ENCODE peak calls at places on chromosome 11, in eight cellular contexts. One of them, this sample, is unnamed.

GRCh38 chr11:123430736-123431356 is 777 bp downstream of the GRAMD1B start:
- DNase-seq in upper lobe of right lung: peak; percentile 89
- DNase-seq in naive B cell: peak; percentile 7
- DNase-seq in CD4-positive, alpha-beta T cell: peak; percentile 40
- DNase-seq in right cardiac atrium: peak; percentile 87
- DNase-seq in HuH-7.5: no peak
- DNase-seq in Jurkat, Clone E6-1: no peak
- DNase-seq in NCI-H2227 treated with DMSO at 0.1 percent for 48 hours: no peak
- DNase-seq in this sample: peak; percentile 60

GRCh38 chr11:109486129-109486528 is 64.1 kb downstream of the C11orf87 start:
- DNase-seq in upper lobe of right lung: no peak
- DNase-seq in naive B cell: no peak
- DNase-seq in CD4-positive, alpha-beta T cell: no peak
- DNase-seq in right cardiac atrium: no peak
- DNase-seq in HuH-7.5: no peak
- DNase-seq in Jurkat, Clone E6-1: no peak
- DNase-seq in NCI-H2227 treated with DMSO at 0.1 percent for 48 hours: no peak
- DNase-seq in this sample: no peak

GRCh38 chr11:469684-470667 is 19.9 kb downstream of the PTDSS2 start:
- DNase-seq in upper lobe of right lung: peak; percentile 79
- DNase-seq in naive B cell: no peak
- DNase-seq in CD4-positive, alpha-beta T cell: no peak
- DNase-seq in right cardiac atrium: peak; percentile 87
- DNase-seq in HuH-7.5: peak; percentile 70
- DNase-seq in Jurkat, Clone E6-1: no peak
- DNase-seq in NCI-H2227 treated with DMSO at 0.1 percent for 48 hours: peak; percentile 72
- DNase-seq in this sample: peak; percentile 90

GRCh38 chr11:57349491-57350274 is 11.5 kb downstream of the P2RX3 start:
- DNase-seq in upper lobe of right lung: peak; percentile 85
- DNase-seq in naive B cell: peak; percentile 36
- DNase-seq in CD4-positive, alpha-beta T cell: peak; percentile 38
- DNase-seq in right cardiac atrium: peak; percentile 88
- DNase-seq in HuH-7.5: peak; percentile 64
- DNase-seq in Jurkat, Clone E6-1: no peak
- DNase-seq in NCI-H2227 treated with DMSO at 0.1 percent for 48 hours: no peak
- DNase-seq in this sample: peak; percentile 41

GRCh38 chr11:57463596-57464342 is 3.4 kb downstream of the RTN4RL2 start:
- DNase-seq in upper lobe of right lung: no peak
- DNase-seq in naive B cell: no peak
- DNase-seq in CD4-positive, alpha-beta T cell: no peak
- DNase-seq in right cardiac atrium: no peak
- DNase-seq in HuH-7.5: no peak
- DNase-seq in Jurkat, Clone E6-1: no peak
- DNase-seq in NCI-H2227 treated with DMSO at 0.1 percent for 48 hours: peak; percentile 11
- DNase-seq in this sample: no peak

GRCh38 chr11:67053896-67054850 is 2.5 kb upstream of the RHOD start:
- DNase-seq in upper lobe of right lung: peak; percentile 75
- DNase-seq in naive B cell: peak; percentile 9
- DNase-seq in CD4-positive, alpha-beta T cell: peak; percentile 11
- DNase-seq in right cardiac atrium: peak; percentile 75
- DNase-seq in HuH-7.5: peak; percentile 100
- DNase-seq in Jurkat, Clone E6-1: no peak
- DNase-seq in NCI-H2227 treated with DMSO at 0.1 percent for 48 hours: peak; percentile 32
- DNase-seq in this sample: peak; percentile 57

GRCh38 chr11:66327171-66328035 is 8.8 kb downstream of the RIN1 start:
- DNase-seq in upper lobe of right lung: no peak
- DNase-seq in naive B cell: no peak
- DNase-seq in CD4-positive, alpha-beta T cell: no peak
- DNase-seq in right cardiac atrium: peak; percentile 29
- DNase-seq in HuH-7.5: no peak
- DNase-seq in Jurkat, Clone E6-1: no peak
- DNase-seq in NCI-H2227 treated with DMSO at 0.1 percent for 48 hours: no peak
- DNase-seq in this sample: no peak

GRCh38 chr11:46392421-46393230 is 1.1 kb upstream of the CHRM4 start:
- DNase-seq in upper lobe of right lung: peak; percentile 93
- DNase-seq in naive B cell: peak; percentile 73
- DNase-seq in CD4-positive, alpha-beta T cell: peak; percentile 59
- DNase-seq in right cardiac atrium: peak; percentile 95
- DNase-seq in HuH-7.5: peak; percentile 97
- DNase-seq in Jurkat, Clone E6-1: no peak
- DNase-seq in NCI-H2227 treated with DMSO at 0.1 percent for 48 hours: peak; percentile 75
- DNase-seq in this sample: peak; percentile 71

GRCh38 chr11:46736146-46736545 is 17.1 kb downstream of the F2 start:
- DNase-seq in upper lobe of right lung: no peak
- DNase-seq in naive B cell: no peak
- DNase-seq in CD4-positive, alpha-beta T cell: no peak
- DNase-seq in right cardiac atrium: no peak
- DNase-seq in HuH-7.5: no peak
- DNase-seq in Jurkat, Clone E6-1: no peak
- DNase-seq in NCI-H2227 treated with DMSO at 0.1 percent for 48 hours: no peak
- DNase-seq in this sample: no peak

GRCh38 chr11:113764522-113764921 is 9.0 kb downstream of the ZW10 start:
- DNase-seq in upper lobe of right lung: no peak
- DNase-seq in naive B cell: no peak
- DNase-seq in CD4-positive, alpha-beta T cell: no peak
- DNase-seq in right cardiac atrium: no peak
- DNase-seq in HuH-7.5: no peak
- DNase-seq in Jurkat, Clone E6-1: peak; percentile 28
- DNase-seq in NCI-H2227 treated with DMSO at 0.1 percent for 48 hours: no peak
- DNase-seq in this sample: no peak

GRCh38 chr11:9716275-9717039 is 52.6 kb downstream of the SWAP70 start:
- DNase-seq in upper lobe of right lung: no peak
- DNase-seq in naive B cell: peak; percentile 51
- DNase-seq in CD4-positive, alpha-beta T cell: no peak
- DNase-seq in right cardiac atrium: no peak
- DNase-seq in HuH-7.5: no peak
- DNase-seq in Jurkat, Clone E6-1: no peak
- DNase-seq in NCI-H2227 treated with DMSO at 0.1 percent for 48 hours: no peak
- DNase-seq in this sample: peak; percentile 97

GRCh38 chr11:12900496-12900895 is 108.6 kb upstream of the RASSF10 start:
- DNase-seq in upper lobe of right lung: no peak
- DNase-seq in naive B cell: no peak
- DNase-seq in CD4-positive, alpha-beta T cell: no peak
- DNase-seq in right cardiac atrium: no peak
- DNase-seq in HuH-7.5: no peak
- DNase-seq in Jurkat, Clone E6-1: no peak
- DNase-seq in NCI-H2227 treated with DMSO at 0.1 percent for 48 hours: no peak
- DNase-seq in this sample: peak; percentile 50

GRCh38 chr11:57116654-57117053 is 65.1 kb upstream of the LRRC55 start:
- DNase-seq in upper lobe of right lung: no peak
- DNase-seq in naive B cell: no peak
- DNase-seq in CD4-positive, alpha-beta T cell: no peak
- DNase-seq in right cardiac atrium: peak; percentile 68
- DNase-seq in HuH-7.5: peak; percentile 53
- DNase-seq in Jurkat, Clone E6-1: peak; percentile 45
- DNase-seq in NCI-H2227 treated with DMSO at 0.1 percent for 48 hours: no peak
- DNase-seq in this sample: peak; percentile 57

GRCh38 chr11:95991101-95991500 is 67.2 kb upstream of the MTMR2 start:
- DNase-seq in upper lobe of right lung: no peak
- DNase-seq in naive B cell: no peak
- DNase-seq in CD4-positive, alpha-beta T cell: no peak
- DNase-seq in right cardiac atrium: no peak
- DNase-seq in HuH-7.5: no peak
- DNase-seq in Jurkat, Clone E6-1: no peak
- DNase-seq in NCI-H2227 treated with DMSO at 0.1 percent for 48 hours: no peak
- DNase-seq in this sample: no peak

GRCh38 chr11:28730336-28730735 is 622.1 kb downstream of the METTL15 start:
- DNase-seq in upper lobe of right lung: no peak
- DNase-seq in naive B cell: no peak
- DNase-seq in CD4-positive, alpha-beta T cell: no peak
- DNase-seq in right cardiac atrium: no peak
- DNase-seq in HuH-7.5: no peak
- DNase-seq in Jurkat, Clone E6-1: no peak
- DNase-seq in NCI-H2227 treated with DMSO at 0.1 percent for 48 hours: no peak
- DNase-seq in this sample: no peak

GRCh38 chr11:65853249-65853979 is 4.6 kb downstream of the CFL1 start:
- DNase-seq in upper lobe of right lung: peak; percentile 34
- DNase-seq in naive B cell: no peak
- DNase-seq in CD4-positive, alpha-beta T cell: no peak
- DNase-seq in right cardiac atrium: peak; percentile 34
- DNase-seq in HuH-7.5: no peak
- DNase-seq in Jurkat, Clone E6-1: no peak
- DNase-seq in NCI-H2227 treated with DMSO at 0.1 percent for 48 hours: no peak
- DNase-seq in this sample: no peak

GRCh38 chr11:43021466-43021865 is 290.3 kb upstream of the API5 start:
- DNase-seq in upper lobe of right lung: no peak
- DNase-seq in naive B cell: no peak
- DNase-seq in CD4-positive, alpha-beta T cell: no peak
- DNase-seq in right cardiac atrium: no peak
- DNase-seq in HuH-7.5: no peak
- DNase-seq in Jurkat, Clone E6-1: peak; percentile 12
- DNase-seq in NCI-H2227 treated with DMSO at 0.1 percent for 48 hours: no peak
- DNase-seq in this sample: no peak

GRCh38 chr11:110763249-110764011 is 51.2 kb upstream of the ARHGAP20 start:
- DNase-seq in upper lobe of right lung: no peak
- DNase-seq in naive B cell: no peak
- DNase-seq in CD4-positive, alpha-beta T cell: no peak
- DNase-seq in right cardiac atrium: peak; percentile 48
- DNase-seq in HuH-7.5: no peak
- DNase-seq in Jurkat, Clone E6-1: no peak
- DNase-seq in NCI-H2227 treated with DMSO at 0.1 percent for 48 hours: no peak
- DNase-seq in this sample: peak; percentile 72

GRCh38 chr11:126431401-126432064 is 76.0 kb downstream of the ST3GAL4 start:
- DNase-seq in upper lobe of right lung: no peak
- DNase-seq in naive B cell: no peak
- DNase-seq in CD4-positive, alpha-beta T cell: no peak
- DNase-seq in right cardiac atrium: peak; percentile 92
- DNase-seq in HuH-7.5: no peak
- DNase-seq in Jurkat, Clone E6-1: no peak
- DNase-seq in NCI-H2227 treated with DMSO at 0.1 percent for 48 hours: no peak
- DNase-seq in this sample: peak; percentile 62

GRCh38 chr11:95092549-95093324 is 3.1 kb downstream of the ENDOD1 start:
- DNase-seq in upper lobe of right lung: no peak
- DNase-seq in naive B cell: no peak
- DNase-seq in CD4-positive, alpha-beta T cell: peak; percentile 16
- DNase-seq in right cardiac atrium: no peak
- DNase-seq in HuH-7.5: peak; percentile 40
- DNase-seq in Jurkat, Clone E6-1: no peak
- DNase-seq in NCI-H2227 treated with DMSO at 0.1 percent for 48 hours: no peak
- DNase-seq in this sample: peak; percentile 27

GRCh38 chr11:74316772-74317505 is 5.5 kb upstream of the P4HA3 start:
- DNase-seq in upper lobe of right lung: no peak
- DNase-seq in naive B cell: no peak
- DNase-seq in CD4-positive, alpha-beta T cell: no peak
- DNase-seq in right cardiac atrium: no peak
- DNase-seq in HuH-7.5: no peak
- DNase-seq in Jurkat, Clone E6-1: no peak
- DNase-seq in NCI-H2227 treated with DMSO at 0.1 percent for 48 hours: no peak
- DNase-seq in this sample: no peak

GRCh38 chr11:692824-693414 is 2.1 kb downstream of the DEAF1 start:
- DNase-seq in upper lobe of right lung: no peak
- DNase-seq in naive B cell: peak; percentile 76
- DNase-seq in CD4-positive, alpha-beta T cell: peak; percentile 41
- DNase-seq in right cardiac atrium: peak; percentile 52
- DNase-seq in HuH-7.5: no peak
- DNase-seq in Jurkat, Clone E6-1: no peak
- DNase-seq in NCI-H2227 treated with DMSO at 0.1 percent for 48 hours: no peak
- DNase-seq in this sample: no peak

GRCh38 chr11:134846776-134847722 is 435.0 kb upstream of the B3GAT1 start:
- DNase-seq in upper lobe of right lung: no peak
- DNase-seq in naive B cell: no peak
- DNase-seq in CD4-positive, alpha-beta T cell: no peak
- DNase-seq in right cardiac atrium: no peak
- DNase-seq in HuH-7.5: no peak
- DNase-seq in Jurkat, Clone E6-1: no peak
- DNase-seq in NCI-H2227 treated with DMSO at 0.1 percent for 48 hours: no peak
- DNase-seq in this sample: no peak

GRCh38 chr11:125918140-125918840 is 14.0 kb downstream of the DDX25 start:
- DNase-seq in upper lobe of right lung: no peak
- DNase-seq in naive B cell: no peak
- DNase-seq in CD4-positive, alpha-beta T cell: no peak
- DNase-seq in right cardiac atrium: no peak
- DNase-seq in HuH-7.5: no peak
- DNase-seq in Jurkat, Clone E6-1: no peak
- DNase-seq in NCI-H2227 treated with DMSO at 0.1 percent for 48 hours: no peak
- DNase-seq in this sample: no peak

GRCh38 chr11:544817-545166 is 7.5 kb downstream of the LRRC56 start:
- DNase-seq in upper lobe of right lung: no peak
- DNase-seq in naive B cell: no peak
- DNase-seq in CD4-positive, alpha-beta T cell: no peak
- DNase-seq in right cardiac atrium: peak; percentile 44
- DNase-seq in HuH-7.5: no peak
- DNase-seq in Jurkat, Clone E6-1: no peak
- DNase-seq in NCI-H2227 treated with DMSO at 0.1 percent for 48 hours: no peak
- DNase-seq in this sample: no peak

GRCh38 chr11:86499723-86500129 is 125.0 kb downstream of the CCDC81 start:
- DNase-seq in upper lobe of right lung: no peak
- DNase-seq in naive B cell: no peak
- DNase-seq in CD4-positive, alpha-beta T cell: no peak
- DNase-seq in right cardiac atrium: peak; percentile 35
- DNase-seq in HuH-7.5: peak; percentile 49
- DNase-seq in Jurkat, Clone E6-1: no peak
- DNase-seq in NCI-H2227 treated with DMSO at 0.1 percent for 48 hours: no peak
- DNase-seq in this sample: no peak

GRCh38 chr11:12624595-12624994 is 49.6 kb upstream of the TEAD1 start:
- DNase-seq in upper lobe of right lung: no peak
- DNase-seq in naive B cell: no peak
- DNase-seq in CD4-positive, alpha-beta T cell: no peak
- DNase-seq in right cardiac atrium: no peak
- DNase-seq in HuH-7.5: no peak
- DNase-seq in Jurkat, Clone E6-1: no peak
- DNase-seq in NCI-H2227 treated with DMSO at 0.1 percent for 48 hours: no peak
- DNase-seq in this sample: no peak

GRCh38 chr11:134801526-134801925 is 389.5 kb upstream of the B3GAT1 start:
- DNase-seq in upper lobe of right lung: no peak
- DNase-seq in naive B cell: no peak
- DNase-seq in CD4-positive, alpha-beta T cell: no peak
- DNase-seq in right cardiac atrium: no peak
- DNase-seq in HuH-7.5: no peak
- DNase-seq in Jurkat, Clone E6-1: no peak
- DNase-seq in NCI-H2227 treated with DMSO at 0.1 percent for 48 hours: no peak
- DNase-seq in this sample: no peak

GRCh38 chr11:132078230-132078629 is 707.8 kb downstream of the NTM start:
- DNase-seq in upper lobe of right lung: no peak
- DNase-seq in naive B cell: no peak
- DNase-seq in CD4-positive, alpha-beta T cell: no peak
- DNase-seq in right cardiac atrium: peak; percentile 47
- DNase-seq in HuH-7.5: no peak
- DNase-seq in Jurkat, Clone E6-1: no peak
- DNase-seq in NCI-H2227 treated with DMSO at 0.1 percent for 48 hours: no peak
- DNase-seq in this sample: no peak

GRCh38 chr11:10979529-10979928 is 121.7 kb upstream of the ZBED5 start:
- DNase-seq in upper lobe of right lung: no peak
- DNase-seq in naive B cell: peak; percentile 72
- DNase-seq in CD4-positive, alpha-beta T cell: no peak
- DNase-seq in right cardiac atrium: no peak
- DNase-seq in HuH-7.5: no peak
- DNase-seq in Jurkat, Clone E6-1: no peak
- DNase-seq in NCI-H2227 treated with DMSO at 0.1 percent for 48 hours: no peak
- DNase-seq in this sample: no peak

This sample was measured in endothelial cell of umbilical vein.